ENCODE peak calls at places on chromosomes 16 and 17, in eight cellular contexts. B is HTR-8/SVneo, W is foreskin keratinocyte, S is sigmoid colon, F is RWPE2, Z is putamen, C is HCEC 1CT, Q is thoracic aorta. I is an unnamed sample.

GRCh38 chr17:74723891-74724290 is 11.2 kb upstream of the CD300LF start:
- DNase-seq in F (no peak), Z (no peak), Q (no peak), S (no peak), B (no peak), W (no peak), C (no peak), I (no peak)

GRCh38 chr17:58679263-58680037 is 12.4 kb downstream of the TEX14 start:
- DNase-seq in C (peak; percentile 58), W (peak; percentile 93), Z (no peak), S (no peak), B (no peak), F (no peak), Q (no peak), I (no peak)

GRCh38 chr17:63701477-63702222 is 1.7 kb upstream of the LIMD2 start:
- DNase-seq in B (no peak), Q (no peak), S (no peak), C (no peak), Z (no peak), F (no peak), W (no peak), I (no peak)

GRCh38 chr16:66569131-66569530 is 2.9 kb downstream of the CMTM1 start:
- DNase-seq in W (no peak), F (no peak), C (peak; percentile 58), B (no peak), Z (no peak), Q (no peak), S (no peak), I (no peak)

GRCh38 chr17:76926237-76926866 is 58.1 kb downstream of the MGAT5B start:
- DNase-seq in W (no peak), S (no peak), B (no peak), Z (no peak), C (no peak), F (no peak), Q (no peak), I (no peak)

GRCh38 chr16:64971211-64971610 is 150.7 kb downstream of the CDH11 start:
- DNase-seq in S (no peak), F (no peak), Q (no peak), C (no peak), B (no peak), W (no peak), Z (no peak), I (no peak)

GRCh38 chr17:27776882-27777624 is 23.3 kb downstream of the NOS2 start:
- DNase-seq in F (no peak), Z (no peak), S (no peak), W (peak; percentile 22), B (no peak), C (no peak), Q (no peak), I (no peak)

GRCh38 chr16:87812200-87812656 is 46.4 kb upstream of the KLHDC4 start:
- DNase-seq in F (no peak), C (no peak), Q (no peak), B (no peak), W (no peak), Z (no peak), S (peak; percentile 46), I (no peak)

GRCh38 chr16:85490971-85491771 is 122.0 kb upstream of the GSE1 start:
- DNase-seq in Q (no peak), F (no peak), S (no peak), C (no peak), W (no peak), Z (no peak), B (no peak), I (no peak)

GRCh38 chr17:38748329-38749221 is at the start of gene PCGF2:
- DNase-seq in S (peak; percentile 94), Q (peak; percentile 94), B (peak; percentile 89), C (peak; percentile 79), F (peak; percentile 94), Z (peak; percentile 76), W (peak; percentile 71), I (no peak)

GRCh38 chr17:74737299-74738050 is 419 bp downstream of the RAB37 start:
- DNase-seq in Z (no peak), C (peak; percentile 22), S (no peak), F (no peak), W (no peak), Q (no peak), B (no peak), I (no peak)

GRCh38 chr17:48174833-48175232 is 67.3 kb downstream of the SNX11 start:
- DNase-seq in S (no peak), F (no peak), Z (no peak), Q (no peak), W (no peak), B (no peak), C (no peak), I (no peak)

GRCh38 chr17:54891176-54891821 is 9.4 kb upstream of the TOM1L1 start:
- DNase-seq in S (no peak), Q (no peak), Z (no peak), F (no peak), W (peak; percentile 52), C (peak; percentile 77), B (peak; percentile 85), I (peak; percentile 36)

GRCh38 chr17:13513039-13513405 is 88.7 kb downstream of the HS3ST3A1 start:
- DNase-seq in S (peak; percentile 70), Z (no peak), W (no peak), F (no peak), B (no peak), Q (no peak), C (peak; percentile 30), I (no peak)

GRCh38 chr16:58016841-58017446 is 8.6 kb upstream of the MMP15 start:
- DNase-seq in B (no peak), S (no peak), F (no peak), C (no peak), Z (peak; percentile 50), Q (no peak), W (no peak), I (no peak)

GRCh38 chr17:6936370-6937028 is 59.4 kb upstream of the ALOX12 start:
- DNase-seq in S (peak; percentile 74), Q (no peak), F (no peak), W (no peak), Z (peak; percentile 50), B (no peak), C (peak; percentile 31), I (peak; percentile 77)

I was measured in pons.